ENCODE peak calls at places on chromosomes 5 and 9, in four cellular contexts. K, G, E and I are unnamed samples.

GRCh38 chr9:122370303-122370702 is 521 bp upstream of the PTGS1 start:
- DNase-seq in K (no peak), G (no peak), E (no peak), I (peak)

GRCh38 chr5:105907016-105907415 is 1763.7 kb downstream of the EFNA5 start:
- DNase-seq in K (peak), G (no peak), E (no peak), I (no peak)

GRCh38 chr5:107072440-107072839 is 598.3 kb downstream of the EFNA5 start:
- DNase-seq in K (no peak), G (no peak), E (no peak), I (no peak)

GRCh38 chr5:106959447-106959846 is 711.3 kb downstream of the EFNA5 start:
- DNase-seq in K (no peak), G (no peak), E (no peak), I (no peak)

GRCh38 chr5:95709967-95710650 is 21.0 kb upstream of the RHOBTB3 start:
- DNase-seq in K (no peak), G (no peak), E (peak), I (no peak)

GRCh38 chr5:168342151-168342825 is 50.8 kb downstream of the WWC1 start:
- DNase-seq in K (no peak), G (no peak), E (no peak), I (no peak)

GRCh38 chr9:119441338-119441737 is 72.1 kb upstream of the BRINP1 start:
- DNase-seq in K (no peak), G (no peak), E (no peak), I (no peak)

GRCh38 chr5:7926720-7927119 is 57.8 kb downstream of the MTRR start:
- DNase-seq in K (no peak), G (no peak), E (no peak), I (no peak)

GRCh38 chr5:151733727-151734408 is 24.6 kb downstream of the ATOX1 start:
- DNase-seq in K (no peak), G (no peak), E (no peak), I (no peak)

GRCh38 chr5:132915681-132916080 is 42.2 kb downstream of the LEAP2 start:
- DNase-seq in K (peak), G (no peak), E (no peak), I (no peak)

GRCh38 chr9:8030095-8030494 is 230.5 kb upstream of the DMAC1 start:
- DNase-seq in K (no peak), G (no peak), E (no peak), I (no peak)

GRCh38 chr9:18888241-18888794 is 144.7 kb downstream of the SAXO1 start:
- DNase-seq in K (peak), G (no peak), E (no peak), I (no peak)

GRCh38 chr5:36060516-36060885 is 6.2 kb downstream of the UGT3A2 start:
- DNase-seq in K (peak), G (no peak), E (no peak), I (no peak)

GRCh38 chr5:113569396-113569795 is 55.9 kb downstream of the YTHDC2 start:
- DNase-seq in K (no peak), G (no peak), E (no peak), I (no peak)

GRCh38 chr5:32722957-32723356 is 11.8 kb downstream of the NPR3 start:
- DNase-seq in K (no peak), G (no peak), E (no peak), I (no peak)

GRCh38 chr9:34988218-34989055 is 1.1 kb upstream of the DNAJB5 start:
- DNase-seq in K (no peak), G (no peak), E (no peak), I (no peak)

GRCh38 chr9:38033956-38034355 is 35.1 kb downstream of the SHB start:
- DNase-seq in K (no peak), G (no peak), E (no peak), I (no peak)

GRCh38 chr9:124723352-124723751 is 47.8 kb downstream of the NR6A1 start:
- DNase-seq in K (no peak), G (no peak), E (no peak), I (no peak)

GRCh38 chr9:13513710-13514444 is 234.4 kb upstream of the MPDZ start:
- DNase-seq in K (peak), G (peak), E (no peak), I (no peak)

GRCh38 chr9:107489144-107489673 is 360 bp downstream of the KLF4 start:
- DNase-seq in K (no peak), G (no peak), E (no peak), I (no peak)

DNA sequence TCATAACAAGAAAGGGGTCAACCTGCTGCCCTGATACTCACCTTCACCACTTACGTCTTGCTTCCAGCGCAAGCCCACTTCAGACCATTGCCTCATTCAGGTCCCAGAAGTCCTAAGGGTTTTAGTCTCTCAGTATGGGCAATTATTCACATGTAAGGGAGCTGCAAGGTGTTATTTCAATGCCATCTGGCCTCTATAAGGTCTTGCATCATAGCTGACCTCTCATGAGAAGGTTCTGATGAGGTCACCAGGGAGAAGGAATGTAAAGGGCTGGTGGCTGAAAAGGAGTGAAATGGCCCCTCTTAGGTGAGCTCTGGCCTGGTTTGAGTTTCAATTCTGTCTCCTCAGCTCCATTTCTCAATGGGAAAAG is 1.5 kb upstream of the MARCHF3 start:
- DNase-seq in K (no peak), G (no peak), E (no peak), I (no peak)
- H3K4me3 ChIP-seq in K (no peak), G (no peak), E (no peak), I (no peak)

GRCh38 chr9:99385215-99385614 is 163.1 kb downstream of the SEC61B start:
- DNase-seq in K (no peak), G (no peak), E (no peak), I (no peak)
- TF ChIP-seq CTCF in K (no peak), G (no peak), E (no peak), I (no peak)

DNA sequence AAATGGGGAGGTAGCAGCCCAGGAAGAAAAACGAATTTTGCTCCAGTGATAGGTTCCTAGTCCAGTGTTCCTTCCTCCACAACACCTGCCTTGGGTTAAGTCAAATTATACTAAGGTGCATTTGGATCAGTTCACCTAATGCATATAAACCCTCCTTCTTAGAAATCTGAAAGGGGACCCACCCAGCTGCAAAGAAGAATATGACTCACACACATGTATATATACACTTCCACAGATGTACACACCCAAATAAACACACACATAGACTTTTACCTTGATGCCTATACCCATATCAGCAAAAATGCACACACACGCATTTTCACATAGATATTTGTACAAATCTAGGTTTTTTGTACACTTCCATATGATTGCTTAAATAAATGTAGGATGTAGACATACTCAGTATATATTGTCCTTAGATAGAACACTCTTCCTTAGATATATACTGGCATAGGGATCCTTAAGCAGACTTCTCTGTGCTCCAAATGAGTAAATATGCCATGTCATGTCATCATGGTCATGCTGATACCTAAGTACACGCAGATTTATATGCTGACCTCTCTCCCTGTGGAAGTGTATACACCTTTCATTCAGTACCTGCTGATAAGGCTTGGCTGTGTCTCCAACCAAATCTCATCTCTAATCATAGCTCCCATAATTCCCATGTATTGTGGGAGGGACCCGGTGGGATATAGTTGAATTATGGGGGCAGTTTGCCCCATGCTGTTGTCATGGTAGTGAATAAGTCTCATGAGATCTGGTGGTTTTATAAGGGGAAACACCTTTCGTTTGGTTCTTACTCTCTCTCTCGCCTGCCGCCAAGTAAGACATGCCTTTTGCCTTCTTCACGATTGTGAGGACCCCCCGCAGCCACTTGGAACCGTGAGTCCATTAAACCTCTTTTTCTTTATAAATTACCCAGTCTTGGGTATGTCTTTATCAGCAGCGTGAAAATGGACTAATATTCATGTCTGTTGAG is 10.2 kb downstream of the ADRB2 start:
- DNase-seq in K (no peak), G (no peak), E (no peak), I (no peak)
- H3K4me3 ChIP-seq in K (no peak), G (no peak), E (no peak), I (no peak)

GRCh38 chr9:72718503-72718902 is 197.1 kb downstream of the TMC1 start:
- DNase-seq in K (no peak), G (no peak), E (no peak), I (no peak)
- TF ChIP-seq CTCF in K (no peak), G (no peak), E (no peak), I (no peak)

GRCh38 chr9:113484258-113484730 is 20.8 kb downstream of the RGS3 start:
- DNase-seq in K (no peak), G (no peak), E (no peak), I (peak)
- H3K4me3 ChIP-seq in K (no peak), G (no peak), E (no peak), I (no peak)